ENCODE peak calls at places on chromosomes 12 and 14, in five cellular contexts. G is HCT116, E is RWPE2, D is ovary, N is upper lobe of right lung. W is an unnamed sample.

GRCh38 chr14:88630565-88630964 is 67.7 kb downstream of the ZC3H14 start:
- DNase-seq in G (no peak), E (no peak), D (no peak), N (no peak), W (no peak)

GRCh38 chr12:120055231-120055630 is 61.3 kb downstream of the RAB35 start:
- DNase-seq in G (no peak), E (no peak), D (no peak), N (no peak), W (no peak)

GRCh38 chr12:20946732-20947131 is 136.2 kb downstream of the SLCO1B3 start:
- DNase-seq in G (peak), E (no peak), D (no peak), N (no peak), W (peak)

GRCh38 chr12:116306536-116306935 is 29.0 kb upstream of the MED13L start:
- DNase-seq in G (no peak), E (no peak), D (no peak), N (no peak), W (no peak)

GRCh38 chr14:35534884-35535793 is 1.2 kb downstream of the INSM2 start:
- DNase-seq in G (no peak), E (peak), D (peak), N (peak), W (peak)

GRCh38 chr12:52020539-52021336 is 14.0 kb downstream of the TAMALIN start:
- DNase-seq in G (no peak), E (no peak), D (no peak), N (peak), W (peak)

GRCh38 chr12:19994970-19995369 is 373.4 kb upstream of the PDE3A start:
- DNase-seq in G (no peak), E (no peak), D (no peak), N (no peak), W (no peak)

GRCh38 chr14:103088921-103089320 is 4.9 kb downstream of the LBHD2 start:
- DNase-seq in G (no peak), E (no peak), D (no peak), N (no peak), W (no peak)

GRCh38 chr14:72999316-72999715 is 27.6 kb downstream of the ZFYVE1 start:
- DNase-seq in G (no peak), E (no peak), D (no peak), N (no peak), W (no peak)

GRCh38 chr14:60848066-60848465 is 113.5 kb downstream of the MNAT1 start:
- DNase-seq in G (no peak), E (no peak), D (no peak), N (no peak), W (no peak)

GRCh38 chr14:61642246-61642982 is 52.9 kb upstream of the HIF1A start:
- DNase-seq in G (no peak), E (no peak), D (no peak), N (no peak), W (no peak)

GRCh38 chr12:57273516-57273915 is 22.5 kb upstream of the STAC3 start:
- DNase-seq in G (no peak), E (no peak), D (no peak), N (no peak), W (no peak)

GRCh38 chr12:27198036-27198435 is 46.0 kb upstream of the STK38L start:
- DNase-seq in G (no peak), E (no peak), D (no peak), N (no peak), W (no peak)

GRCh38 chr14:65230287-65230728 is 128.0 kb upstream of the MAX start:
- DNase-seq in G (no peak), E (no peak), D (peak), N (peak), W (peak)

GRCh38 chr14:104265918-104266642 is 127.7 kb downstream of the KIF26A start:
- DNase-seq in G (no peak), E (peak), D (no peak), N (peak), W (peak)

GRCh38 chr14:106875503-106875902 is 1349.1 kb downstream of the TMEM121 start:
- DNase-seq in G (no peak), E (no peak), D (peak), N (no peak), W (no peak)

GRCh38 chr12:65875635-65876034 is 51.4 kb downstream of the HMGA2 start:
- DNase-seq in G (no peak), E (no peak), D (no peak), N (no peak), W (no peak)

GRCh38 chr14:87260460-87260859 is 732.5 kb downstream of the GALC start:
- DNase-seq in G (no peak), E (no peak), D (no peak), N (no peak), W (no peak)

GRCh38 chr14:69316449-69317391 is 56.8 kb downstream of the GALNT16 start:
- DNase-seq in G (no peak), E (peak), D (peak), N (peak), W (peak)

GRCh38 chr14:95885278-95885677 is 8.6 kb downstream of the TUNAR start:
- DNase-seq in G (no peak), E (peak), D (no peak), N (no peak), W (no peak)

GRCh38 chr14:104302794-104303405 is 164.5 kb downstream of the KIF26A start:
- DNase-seq in G (no peak), E (peak), D (no peak), N (no peak), W (no peak)

GRCh38 chr14:53955671-53956426 is 776 bp downstream of the BMP4 start:
- DNase-seq in G (no peak), E (no peak), D (peak), N (peak), W (peak)

GRCh38 chr14:24481622-24482324 is 26.3 kb downstream of the CMA1 start:
- DNase-seq in G (peak), E (no peak), D (no peak), N (peak), W (peak)

GRCh38 chr14:95236221-95236620 is 78.9 kb upstream of the DICER1 start:
- DNase-seq in G (no peak), E (no peak), D (no peak), N (no peak), W (no peak)

GRCh38 chr12:14278294-14278953 is 87.1 kb upstream of the ATF7IP start:
- DNase-seq in G (no peak), E (no peak), D (no peak), N (no peak), W (no peak)

GRCh38 chr12:55972045-55972843 is 1.6 kb upstream of the RAB5B start:
- DNase-seq in G (no peak), E (no peak), D (no peak), N (no peak), W (no peak)

GRCh38 chr12:2922329-2922728 is 31.6 kb downstream of the TULP3 start:
- DNase-seq in G (no peak), E (no peak), D (no peak), N (no peak), W (no peak)

GRCh38 chr12:67355428-67356385 is 86.5 kb downstream of the CAND1 start:
- DNase-seq in G (peak), E (no peak), D (peak), N (no peak), W (peak)

GRCh38 chr12:18145924-18146323 is 55.9 kb upstream of the RERGL start:
- DNase-seq in G (no peak), E (no peak), D (no peak), N (no peak), W (no peak)

GRCh38 chr14:101953151-101953550 is 11.2 kb upstream of the DYNC1H1 start:
- DNase-seq in G (no peak), E (peak), D (no peak), N (peak), W (no peak)

GRCh38 chr14:89957791-89958190 is 2.1 kb downstream of the TDP1 start:
- DNase-seq in G (no peak), E (no peak), D (no peak), N (no peak), W (no peak)

GRCh38 chr14:89954045-89955021 is at the start of gene EFCAB11:
- DNase-seq in G (peak), E (peak), D (peak), N (peak), W (peak)

GRCh38 chr14:89955418-89956293 is at the start of gene TDP1:
- DNase-seq in G (peak), E (peak), D (peak), N (peak), W (peak)

GRCh38 chr14:89955022-89955414 is 488 bp upstream of the EFCAB11 start:
- DNase-seq in G (no peak), E (no peak), D (no peak), N (no peak), W (peak)

DNA sequence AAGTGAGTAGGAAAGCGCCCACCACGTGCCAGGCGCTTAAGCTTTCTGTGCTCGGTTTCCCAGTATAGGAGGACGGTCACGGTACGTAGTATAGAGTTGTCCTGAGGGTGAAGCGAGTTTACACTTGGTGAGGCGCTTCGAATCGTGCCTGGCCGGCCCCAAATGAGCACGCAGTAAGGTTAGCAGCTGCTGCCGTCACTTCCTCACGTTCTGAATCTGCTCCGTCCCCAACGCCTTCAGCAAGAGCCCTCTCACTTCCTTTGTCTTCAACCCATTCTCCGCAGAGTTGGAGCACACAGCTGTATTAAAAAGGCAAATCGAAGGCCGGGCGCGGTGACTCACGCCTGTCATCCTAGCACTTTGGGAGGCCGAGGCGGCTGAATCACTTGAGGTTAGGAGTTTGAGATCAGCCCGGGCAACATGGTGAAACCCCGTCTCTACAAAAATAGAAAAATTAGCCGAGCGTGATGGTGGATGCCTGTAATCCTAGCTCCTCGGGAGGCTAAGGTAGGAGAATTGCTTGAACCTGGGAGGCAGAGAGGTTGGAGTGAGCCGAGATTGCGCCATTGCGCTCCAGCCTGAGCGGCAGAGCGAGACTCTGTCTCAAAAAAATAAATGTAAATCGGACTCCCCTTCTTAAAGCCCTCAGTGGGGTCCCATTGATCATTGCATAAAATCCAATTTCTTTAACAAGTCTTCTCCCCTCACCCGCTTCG is 725 bp downstream of the TDP1 start:
- DNase-seq in G (peak), E (peak), D (peak), N (peak), W (peak)
- H3K27ac ChIP-seq in G (peak), E (peak), D (no peak), N (peak), W (peak)

GRCh38 chr12:123265851-123266678 is 5.6 kb downstream of the CDK2AP1 start:
- DNase-seq in G (no peak), E (peak), D (no peak), N (no peak), W (no peak)

GRCh38 chr12:123267991-123268843 is 3.4 kb downstream of the CDK2AP1 start:
- DNase-seq in G (no peak), E (no peak), D (no peak), N (peak), W (peak)

GRCh38 chr12:123266679-123267277 is 4.9 kb downstream of the CDK2AP1 start:
- DNase-seq in G (no peak), E (peak), D (no peak), N (no peak), W (no peak)

GRCh38 chr12:123268850-123269249 is 2.8 kb downstream of the CDK2AP1 start:
- DNase-seq in G (no peak), E (no peak), D (no peak), N (no peak), W (no peak)

DNA sequence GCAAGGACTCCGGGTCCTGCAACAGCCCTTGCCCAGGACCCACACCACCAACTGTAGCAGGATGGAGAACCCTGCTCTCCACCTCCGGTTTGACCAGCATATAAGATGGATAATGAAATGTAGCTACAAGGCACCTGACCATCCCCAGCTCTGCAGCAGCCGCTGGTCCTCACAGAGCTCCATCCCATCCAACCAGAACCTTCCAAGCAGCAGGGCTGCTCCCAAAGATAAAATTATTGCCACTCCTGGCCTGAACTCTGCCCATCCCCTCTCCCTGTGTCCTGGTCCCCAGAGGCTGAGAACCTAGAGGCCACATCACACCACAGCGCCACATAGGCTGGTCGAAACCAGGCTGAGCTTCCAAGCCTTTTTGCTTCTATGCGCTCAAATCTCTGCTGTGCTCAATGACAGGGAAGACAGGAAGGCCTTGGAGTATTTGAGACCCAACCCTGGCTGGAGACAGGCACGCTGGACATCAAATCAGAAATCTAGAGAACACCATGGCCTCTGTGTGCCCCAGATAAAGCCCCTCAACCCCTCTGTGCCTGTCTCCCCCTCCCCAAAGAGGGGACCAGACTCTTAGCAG is 4.2 kb downstream of the CDK2AP1 start:
- DNase-seq in G (no peak), E (no peak), D (no peak), N (no peak), W (no peak)
- H3K27ac ChIP-seq in G (no peak), E (no peak), D (no peak), N (peak), W (peak)

DNA sequence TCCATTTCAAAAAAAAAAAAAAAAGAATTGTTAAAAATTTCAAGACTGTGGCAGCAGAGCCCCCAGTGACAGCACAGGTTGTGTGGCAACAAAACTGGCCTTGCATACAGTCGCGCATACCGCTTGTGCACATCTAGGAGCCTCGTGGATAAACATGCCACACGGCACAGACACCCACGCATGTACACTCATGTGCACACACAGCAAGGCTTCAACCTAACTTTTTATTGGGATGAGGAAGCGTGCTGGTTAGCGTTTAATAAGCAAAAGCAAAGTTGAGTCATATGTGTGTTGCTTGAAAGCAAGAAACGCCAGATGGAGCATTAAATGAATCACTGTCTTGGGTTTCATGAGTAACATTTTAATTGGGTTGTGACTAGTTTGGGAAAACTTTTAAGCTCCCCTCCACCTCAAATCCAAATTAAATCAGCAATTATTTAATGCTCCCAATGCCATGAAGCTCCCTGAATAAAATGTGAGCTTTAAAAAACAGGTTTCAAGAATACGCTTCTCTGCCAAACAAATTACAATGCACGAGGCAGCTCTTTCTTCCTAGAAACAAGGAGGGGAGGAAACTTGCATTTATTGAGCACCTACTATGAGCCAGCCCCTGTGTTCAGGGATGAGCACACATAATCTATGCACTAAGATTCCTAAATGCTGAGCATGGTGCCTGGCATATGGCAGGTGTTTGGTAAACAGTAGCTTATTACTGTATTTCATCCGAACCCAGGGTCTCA is 35.7 kb upstream of the EML1 start:
- DNase-seq in G (peak), E (peak), D (no peak), N (peak), W (no peak)
- H3K27ac ChIP-seq in G (no peak), E (peak), D (no peak), N (no peak), W (no peak)

DNA sequence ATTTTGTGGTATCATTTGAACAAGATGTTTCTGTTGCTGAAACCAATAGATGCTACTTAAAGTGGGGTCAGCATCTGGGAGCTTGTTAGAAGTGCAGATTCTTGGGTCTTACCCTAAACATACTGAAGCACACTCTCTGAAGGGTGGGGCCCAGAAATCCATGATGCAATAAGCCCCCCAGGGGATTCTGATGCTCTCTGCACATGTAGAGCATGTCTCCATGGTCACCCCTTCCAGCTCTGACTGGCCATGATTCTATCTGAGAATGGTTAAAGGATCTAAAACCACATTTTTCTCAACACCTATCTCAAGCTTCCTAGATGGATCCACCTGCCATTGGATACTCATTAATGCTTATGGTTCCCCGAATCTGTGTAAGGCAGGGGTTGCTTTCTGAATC is 20.4 kb downstream of the JDP2 start:
- DNase-seq in G (no peak), E (no peak), D (no peak), N (no peak), W (no peak)
- H3K27ac ChIP-seq in G (no peak), E (no peak), D (no peak), N (no peak), W (peak)